ENCODE peak calls at places on chromosomes 6 and 20, in ten cellular contexts. B, P, C, T, G, E, Z, V, W and D are unnamed samples.

GRCh38 chr6:10316327-10316726 is 98.5 kb downstream of the TFAP2A start:
- DNase-seq in B (peak), P (no peak), C (no peak), T (no peak), G (no peak), E (no peak), Z (no peak), V (peak), W (peak), D (no peak)

GRCh38 chr6:35195120-35195780 is 18.5 kb upstream of the SCUBE3 start:
- DNase-seq in B (peak), P (no peak), C (no peak), T (no peak), G (no peak), E (no peak), Z (no peak), V (no peak), W (no peak), D (no peak)

GRCh38 chr6:12064125-12064524 is 52.0 kb downstream of the HIVEP1 start:
- DNase-seq in B (peak), P (no peak), C (no peak), T (no peak), G (no peak), E (no peak), Z (no peak), V (no peak), W (no peak), D (no peak)

GRCh38 chr20:64065062-64065972 is 2.3 kb downstream of the TCEA2 start:
- DNase-seq in B (no peak), P (no peak), C (no peak), T (no peak), G (no peak), E (no peak), Z (no peak), V (no peak), W (no peak), D (no peak)

GRCh38 chr6:13012977-13013680 is 296.6 kb downstream of the PHACTR1 start:
- DNase-seq in B (no peak), P (peak), C (peak), T (no peak), G (no peak), E (peak), Z (peak), V (no peak), W (no peak), D (no peak)

GRCh38 chr6:96001891-96002575 is 13.7 kb upstream of the FUT9 start:
- DNase-seq in B (no peak), P (no peak), C (no peak), T (no peak), G (no peak), E (no peak), Z (no peak), V (no peak), W (no peak), D (no peak)

GRCh38 chr6:142842423-142843261 is 102.3 kb downstream of the HIVEP2 start:
- DNase-seq in B (no peak), P (no peak), C (no peak), T (no peak), G (peak), E (no peak), Z (no peak), V (peak), W (no peak), D (no peak)

GRCh38 chr6:70547905-70548304 is 18.8 kb upstream of the SDHAF4 start:
- DNase-seq in B (no peak), P (no peak), C (no peak), T (no peak), G (no peak), E (no peak), Z (no peak), V (no peak), W (no peak), D (no peak)

GRCh38 chr20:63553933-63554290 is at the start of gene FNDC11:
- DNase-seq in B (no peak), P (peak), C (no peak), T (no peak), G (peak), E (no peak), Z (no peak), V (no peak), W (no peak), D (no peak)

GRCh38 chr6:27547157-27548075 is 74.5 kb upstream of the ZNF184 start:
- DNase-seq in B (peak), P (no peak), C (no peak), T (no peak), G (no peak), E (no peak), Z (no peak), V (peak), W (no peak), D (no peak)

GRCh38 chr20:64146301-64146935 is 17.8 kb upstream of the MYT1 start:
- DNase-seq in B (no peak), P (no peak), C (no peak), T (no peak), G (no peak), E (no peak), Z (peak), V (no peak), W (no peak), D (no peak)

GRCh38 chr20:56826306-56826970 is 197.3 kb downstream of the TFAP2C start:
- DNase-seq in B (peak), P (no peak), C (no peak), T (no peak), G (no peak), E (no peak), Z (no peak), V (peak), W (peak), D (no peak)

GRCh38 chr6:106536863-106537262 is 92.4 kb downstream of the RTN4IP1 start:
- DNase-seq in B (no peak), P (no peak), C (no peak), T (no peak), G (no peak), E (no peak), Z (no peak), V (peak), W (no peak), D (no peak)